ENCODE peak calls at places on chromosomes 6 and 20, in six cellular contexts. I is left lung, O is prostate gland, D is tibial nerve, V is mucosa of descending colon, Y is choroid plexus epithelial cell. L is an unnamed sample.

GRCh38 chr20:20205141-20205861 is 153.0 kb downstream of the CFAP61 start:
- DNase-seq in I (no peak), O (no peak), D (no peak), V (no peak), Y (no peak), L (no peak)

GRCh38 chr20:51275816-51276215 is 252.9 kb upstream of the KCNG1 start:
- DNase-seq in I (no peak), O (no peak), D (no peak), V (no peak), Y (peak; percentile 31), L (no peak)

GRCh38 chr20:11849976-11850670 is 67.6 kb upstream of the BTBD3 start:
- DNase-seq in I (no peak), O (no peak), D (no peak), V (no peak), Y (peak; percentile 63), L (no peak)

GRCh38 chr6:34057191-34057590 is 88.7 kb downstream of the GRM4 start:
- DNase-seq in I (no peak), O (no peak), D (no peak), V (no peak), Y (no peak), L (no peak)

GRCh38 chr6:36054965-36055364 is 27.4 kb downstream of the MAPK14 start:
- DNase-seq in I (no peak), O (no peak), D (no peak), V (no peak), Y (no peak), L (no peak)

GRCh38 chr20:33915726-33916331 is 77.9 kb upstream of the RALY start:
- DNase-seq in I (peak; percentile 38), O (no peak), D (no peak), V (peak; percentile 79), Y (no peak), L (no peak)

GRCh38 chr6:142842423-142843261 is 102.3 kb downstream of the HIVEP2 start:
- DNase-seq in I (no peak), O (no peak), D (no peak), V (no peak), Y (peak; percentile 69), L (peak; percentile 26)

GRCh38 chr6:120395330-120395729 is 939.0 kb downstream of the TBC1D32 start:
- DNase-seq in I (no peak), O (no peak), D (no peak), V (no peak), Y (no peak), L (no peak)

GRCh38 chr6:135221505-135221904 is 40.4 kb downstream of the MYB start:
- DNase-seq in I (no peak), O (no peak), D (no peak), V (no peak), Y (no peak), L (no peak)

GRCh38 chr20:53434662-53435061 is 159.0 kb downstream of the ZNF217 start:
- DNase-seq in I (no peak), O (peak; percentile 18), D (no peak), V (peak; percentile 3), Y (no peak), L (peak; percentile 2)

GRCh38 chr6:116370328-116370716 is 425 bp upstream of the DSE start:
- DNase-seq in I (no peak), O (peak; percentile 30), D (no peak), V (no peak), Y (no peak), L (no peak)

GRCh38 chr20:46965124-46965455 is 70.4 kb downstream of the EYA2 start:
- DNase-seq in I (no peak), O (no peak), D (no peak), V (no peak), Y (no peak), L (no peak)

GRCh38 chr6:112839525-112839961 is 492.4 kb downstream of the RFPL4B start:
- DNase-seq in I (no peak), O (no peak), D (no peak), V (no peak), Y (peak; percentile 78), L (no peak)

GRCh38 chr20:62223571-62223970 is 3.5 kb upstream of the HRH3 start:
- DNase-seq in I (no peak), O (no peak), D (no peak), V (no peak), Y (no peak), L (no peak)

DNA sequence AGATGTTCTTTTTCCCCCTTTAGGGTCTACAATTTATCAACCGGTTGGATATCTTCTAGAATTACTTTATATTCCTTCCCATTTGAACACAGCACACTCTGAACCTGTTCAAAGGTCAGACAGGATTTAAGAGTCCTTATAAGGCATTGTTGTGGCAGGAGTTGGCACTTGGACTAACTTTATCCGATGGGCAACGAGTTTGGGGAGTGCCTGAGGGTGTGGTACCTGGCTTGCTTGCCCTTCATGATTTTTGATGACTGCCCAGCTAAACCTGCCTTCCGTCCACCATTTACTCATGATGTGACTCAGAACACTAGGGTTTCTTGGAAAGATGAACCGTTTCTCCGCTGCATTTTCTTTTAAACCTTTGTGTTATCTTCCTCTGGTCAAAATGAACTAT is 285.2 kb downstream of the FOXC1 start:
- DNase-seq in I (no peak), O (peak; percentile 22), D (no peak), V (peak; percentile 79), Y (no peak), L (no peak)
- H3K4me3 ChIP-seq in I (no peak overlapping the region), O (no peak overlapping the region), D (no peak overlapping the region), V (no peak overlapping the region), Y (no peak overlapping the region), L (no peak overlapping the region)

GRCh38 chr6:26604797-26605196 is 8.0 kb downstream of the ABT1 start:
- DNase-seq in I (no peak), O (no peak), D (no peak), V (no peak), Y (no peak), L (no peak)
- H3K4me3 ChIP-seq in I (no peak overlapping the region), O (no peak overlapping the region), D (no peak overlapping the region), V (no peak overlapping the region), Y (no peak overlapping the region), L (no peak overlapping the region)

GRCh38 chr20:57618766-57619052 is 1.5 kb downstream of the ZBP1 start:
- DNase-seq in I (peak; percentile 31), O (no peak), D (no peak), V (no peak), Y (no peak), L (no peak)
- H3K4me3 ChIP-seq in I (peak overlapping the region; percentile 23), O (no peak overlapping the region), D (peak overlapping the region; percentile 11), V (no peak overlapping the region), Y (no peak overlapping the region), L (no peak overlapping the region)

GRCh38 chr6:139325003-139325600 is 33.3 kb upstream of the TXLNB start:
- DNase-seq in I (no peak), O (no peak), D (no peak), V (no peak), Y (no peak), L (no peak)

GRCh38 chr6:139325686-139326085 is 33.9 kb upstream of the TXLNB start:
- DNase-seq in I (no peak), O (no peak), D (no peak), V (no peak), Y (no peak), L (no peak)

GRCh38 chr6:139327038-139327437 is 35.2 kb upstream of the TXLNB start:
- DNase-seq in I (no peak), O (no peak), D (no peak), V (no peak), Y (no peak), L (no peak)

GRCh38 chr6:139329224-139329623 is 37.4 kb upstream of the TXLNB start:
- DNase-seq in I (no peak), O (no peak), D (no peak), V (no peak), Y (no peak), L (no peak)

GRCh38 chr6:139323511-139324445 is 32.0 kb upstream of the TXLNB start:
- DNase-seq in I (peak; percentile 81), O (no peak), D (peak; percentile 51), V (peak; percentile 83), Y (peak; percentile 90), L (peak; percentile 48)
- H3K4me3 ChIP-seq in I (peak overlapping the region; percentile 14), O (no peak overlapping the region), D (peak overlapping the region; percentile 33), V (no peak overlapping the region), Y (peak overlapping the region; percentile 52), L (no peak overlapping the region)

GRCh38 chr6:3229566-3230274 is 2.3 kb upstream of the TUBB2B start:
- DNase-seq in I (no peak), O (no peak), D (no peak), V (no peak), Y (no peak), L (no peak)
- H3K4me3 ChIP-seq in I (no peak overlapping the region), O (no peak overlapping the region), D (peak overlapping the region; percentile 49), V (no peak overlapping the region), Y (no peak overlapping the region), L (no peak overlapping the region)

GRCh38 chr6:117906454-117906904 is 585 bp upstream of the SLC35F1 start:
- DNase-seq in I (no peak), O (no peak), D (no peak), V (no peak), Y (no peak), L (no peak)

GRCh38 chr6:117907600-117908245 is 659 bp downstream of the SLC35F1 start:
- DNase-seq in I (no peak), O (no peak), D (no peak), V (no peak), Y (no peak), L (no peak)

GRCh38 chr6:117908246-117909107 is 1.4 kb downstream of the SLC35F1 start:
- DNase-seq in I (peak; percentile 33), O (no peak), D (no peak), V (no peak), Y (no peak), L (no peak)

GRCh38 chr6:117909638-117910037 is 2.6 kb downstream of the SLC35F1 start:
- DNase-seq in I (no peak), O (no peak), D (no peak), V (no peak), Y (no peak), L (no peak)

GRCh38 chr6:117906905-117907599 is at the start of gene SLC35F1:
- DNase-seq in I (peak; percentile 33), O (peak; percentile 33), D (no peak), V (peak; percentile 35), Y (peak; percentile 33), L (no peak)
- H3K4me3 ChIP-seq in I (peak within 1 kb of the TSS; percentile 45), O (peak within 1 kb of the TSS; percentile 58), D (peak within 1 kb of the TSS; percentile 47), V (no peak within 1 kb of the TSS), Y (peak within 1 kb of the TSS; percentile 51), L (peak within 1 kb of the TSS; percentile 20)

GRCh38 chr6:45667265-45667664 is 289.5 kb upstream of the SUPT3H start:
- DNase-seq in I (no peak), O (no peak), D (no peak), V (no peak), Y (no peak), L (no peak)

GRCh38 chr6:45665859-45666258 is 288.1 kb upstream of the SUPT3H start:
- DNase-seq in I (no peak), O (no peak), D (no peak), V (no peak), Y (no peak), L (no peak)

GRCh38 chr6:45666844-45667243 is 289.1 kb upstream of the SUPT3H start:
- DNase-seq in I (no peak), O (no peak), D (no peak), V (no peak), Y (peak; percentile 55), L (no peak)

GRCh38 chr6:45661667-45662066 is 283.9 kb upstream of the SUPT3H start:
- DNase-seq in I (no peak), O (no peak), D (no peak), V (no peak), Y (peak; percentile 87), L (peak; percentile 69)

GRCh38 chr6:45663181-45664180 is 285.7 kb upstream of the SUPT3H start:
- DNase-seq in I (no peak), O (no peak), D (no peak), V (peak; percentile 17), Y (no peak), L (no peak)
- H3K4me3 ChIP-seq in I (peak overlapping the region; percentile 8), O (no peak overlapping the region), D (peak overlapping the region; percentile 26), V (no peak overlapping the region), Y (peak overlapping the region; percentile 38), L (no peak overlapping the region)